ENCODE peak calls at places on chromosomes 4 and X, in seven cellular contexts. K is stomach, X is tibial nerve, E is K562, N is A549, T is suprapubic skin, F is ovary. I is an unnamed sample.

GRCh38 chr4:126955292-126956191 is 677.2 kb upstream of the INTU start:
- DNase-seq in K (no peak), X (no peak), E (peak; percentile 60), N (no peak), T (no peak), F (no peak), I (no peak)

GRCh38 chr4:124711469-124712416 is 789 bp downstream of the ANKRD50 start:
- DNase-seq in K (peak; percentile 55), X (peak; percentile 14), E (peak; percentile 65), N (peak; percentile 83), T (peak; percentile 79), F (peak; percentile 27), I (no peak)

GRCh38 chr4:146545102-146545501 is 23.4 kb upstream of the SLC10A7 start:
- DNase-seq in K (no peak), X (no peak), E (peak; percentile 32), N (peak; percentile 33), T (no peak), F (no peak), I (no peak)

GRCh38 chrX:46653482-46653881 is 79.9 kb downstream of the CHST7 start:
- DNase-seq in K (no peak), X (no peak), E (no peak), N (peak; percentile 38), T (no peak), F (no peak), I (no peak)

GRCh38 chr4:24805566-24805965 is 10.2 kb downstream of the SOD3 start:
- DNase-seq in K (no peak), X (no peak), E (peak; percentile 18), N (no peak), T (no peak), F (no peak), I (no peak)

GRCh38 chrX:71870337-71871098 is 40.1 kb upstream of the NHSL2 start:
- DNase-seq in K (no peak), X (no peak), E (no peak), N (peak; percentile 64), T (no peak), F (no peak), I (no peak)

GRCh38 chrX:130024127-130024526 is 41.7 kb downstream of the BCORL1 start:
- DNase-seq in K (peak; percentile 75), X (peak; percentile 59), E (peak; percentile 91), N (peak; percentile 56), T (peak; percentile 84), F (peak; percentile 54), I (no peak)

GRCh38 chrX:129719268-129719667 is 19.5 kb upstream of the XPNPEP2 start:
- DNase-seq in K (no peak), X (no peak), E (no peak), N (no peak), T (no peak), F (no peak), I (no peak)

GRCh38 chrX:17854521-17854920 is 6.6 kb downstream of the RAI2 start:
- DNase-seq in K (no peak), X (no peak), E (no peak), N (no peak), T (no peak), F (no peak), I (no peak)

GRCh38 chr4:70722199-70722791 is 531 bp downstream of the RUFY3 start:
- DNase-seq in K (no peak), X (no peak), E (peak; percentile 41), N (no peak), T (no peak), F (peak; percentile 51), I (no peak)

GRCh38 chrX:3532571-3532970 is 180.9 kb downstream of the PRKX start:
- DNase-seq in K (no peak), X (no peak), E (no peak), N (no peak), T (no peak), F (no peak), I (no peak)

GRCh38 chr4:105605493-105605892 is 53.1 kb downstream of the ARHGEF38 start:
- DNase-seq in K (no peak), X (no peak), E (no peak), N (no peak), T (no peak), F (no peak), I (no peak)

GRCh38 chrX:111283446-111283845 is 13.2 kb upstream of the CAPN6 start:
- DNase-seq in K (no peak), X (no peak), E (no peak), N (no peak), T (no peak), F (no peak), I (no peak)

GRCh38 chrX:111288841-111289240 is 18.6 kb upstream of the CAPN6 start:
- DNase-seq in K (no peak), X (no peak), E (no peak), N (no peak), T (no peak), F (no peak), I (no peak)

GRCh38 chrX:111282141-111282540 is 11.9 kb upstream of the CAPN6 start:
- DNase-seq in K (no peak), X (no peak), E (no peak), N (no peak), T (no peak), F (no peak), I (no peak)

GRCh38 chrX:111282991-111283390 is 12.7 kb upstream of the CAPN6 start:
- DNase-seq in K (no peak), X (no peak), E (no peak), N (no peak), T (no peak), F (no peak), I (no peak)

GRCh38 chrX:111284615-111285294 is 14.5 kb upstream of the CAPN6 start:
- DNase-seq in K (peak; percentile 43), X (no peak), E (no peak), N (no peak), T (no peak), F (no peak), I (no peak)
- TF ChIP-seq EP300 in K (no peak), X (no peak), E (no peak), N (no peak), T (no peak), F (no peak), I (no peak)

GRCh38 chr4:132437117-132437516 is 712.0 kb upstream of the PCDH10 start:
- DNase-seq in K (no peak), X (no peak), E (no peak), N (no peak), T (no peak), F (no peak), I (no peak)
- TF ChIP-seq EP300 in K (no peak), X (no peak), E (no peak), N (no peak), T (no peak), F (no peak), I (no peak)

GRCh38 chrX:154084449-154085300 is 12.8 kb downstream of the MECP2 start:
- DNase-seq in K (no peak), X (no peak), E (no peak), N (no peak), T (no peak), F (no peak), I (no peak)
- TF ChIP-seq EP300 in K (no peak), X (no peak), E (no peak), N (no peak), T (no peak), F (no peak), I (no peak)

DNA sequence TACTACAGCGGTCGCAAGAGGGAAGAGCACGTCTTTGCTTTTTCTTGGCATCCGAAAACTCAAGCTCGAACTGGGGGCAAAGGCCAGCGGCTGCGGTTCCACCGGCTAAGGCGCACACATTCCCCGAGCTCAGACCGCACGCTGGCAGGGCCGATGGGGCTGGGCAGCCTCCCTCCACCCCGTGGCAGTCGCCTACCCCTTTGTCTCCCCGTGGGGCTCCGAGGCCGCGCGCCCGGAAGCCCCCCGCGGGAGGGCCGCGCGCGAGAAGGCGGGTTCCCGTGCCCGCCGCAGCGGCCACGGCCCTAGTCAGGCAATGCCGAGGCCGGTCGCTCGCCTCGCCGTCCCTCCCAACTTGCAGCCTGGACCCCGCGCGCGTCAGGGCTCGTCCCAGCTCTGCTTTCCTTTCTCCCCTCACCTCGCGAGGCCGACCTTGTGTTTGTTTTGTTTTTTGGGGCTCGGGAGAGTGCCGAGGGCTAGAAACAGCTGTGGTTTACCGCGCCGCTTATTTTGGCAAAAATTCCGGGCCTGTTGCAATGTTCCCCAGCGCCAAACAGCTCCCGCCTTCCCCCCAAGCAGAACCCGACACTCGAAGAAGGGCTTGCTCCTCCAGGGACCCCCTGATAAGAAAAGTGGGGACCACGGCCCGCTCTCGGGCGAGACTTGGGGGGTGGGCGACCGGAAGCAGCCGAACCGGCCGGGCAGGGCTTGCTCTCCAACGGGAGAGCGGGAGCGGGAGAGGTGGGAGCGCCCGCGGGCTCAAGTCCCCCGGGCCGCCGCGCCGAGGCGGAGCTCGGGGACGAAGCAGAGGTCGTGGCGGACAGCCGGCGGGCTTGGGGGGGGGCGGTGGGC is 553 bp upstream of the N4BP2 start:
- DNase-seq in K (peak; percentile 72), X (peak; percentile 46), E (peak; percentile 65), N (peak; percentile 69), T (peak; percentile 83), F (peak; percentile 77), I (peak; percentile 94)
- TF ChIP-seq EP300 in K (no peak), X (no peak), E (no peak), N (no peak), T (no peak), F (no peak), I (no peak)

GRCh38 chr4:39638358-39639239 is at the start of gene SMIM14:
- DNase-seq in K (peak; percentile 98), X (peak; percentile 97), E (peak; percentile 98), N (peak; percentile 97), T (peak; percentile 99), F (peak; percentile 99), I (peak; percentile 99)
- TF ChIP-seq EP300 in K (no peak), X (peak; percentile 99), E (peak; percentile 80), N (no peak), T (no peak), F (peak; percentile 87), I (no peak)

GRCh38 chr4:186499467-186499866 is 55.9 kb downstream of the MTNR1A start:
- DNase-seq in K (no peak), X (no peak), E (no peak), N (no peak), T (no peak), F (no peak), I (no peak)
- TF ChIP-seq EP300 in K (no peak), X (no peak), E (peak; percentile 42), N (no peak), T (no peak), F (no peak), I (no peak)

GRCh38 chr4:109816082-109816442 is 500 bp downstream of the GAR1 start:
- DNase-seq in K (peak; percentile 26), X (no peak), E (peak; percentile 23), N (no peak), T (peak; percentile 59), F (no peak), I (no peak)

GRCh38 chr4:109818268-109818667 is 2.7 kb downstream of the GAR1 start:
- DNase-seq in K (no peak), X (no peak), E (no peak), N (no peak), T (no peak), F (no peak), I (no peak)

GRCh38 chr4:109816894-109817293 is 1.3 kb downstream of the GAR1 start:
- DNase-seq in K (no peak), X (no peak), E (no peak), N (no peak), T (no peak), F (no peak), I (no peak)

GRCh38 chr4:109811707-109812106 is 3.9 kb upstream of the GAR1 start:
- DNase-seq in K (no peak), X (no peak), E (no peak), N (no peak), T (no peak), F (no peak), I (no peak)

GRCh38 chr4:109815151-109816081 is at the start of gene GAR1:
- DNase-seq in K (peak; percentile 92), X (peak; percentile 67), E (peak; percentile 86), N (peak; percentile 92), T (peak; percentile 95), F (peak; percentile 87), I (peak; percentile 96)
- TF ChIP-seq EP300 in K (peak; percentile 26), X (peak; percentile 85), E (peak; percentile 72), N (no peak), T (no peak), F (no peak), I (no peak)

I was measured in upper lobe of left lung.